ENCODE peak calls at places on chromosomes 11 and 22, in eight cellular contexts. P is CD8-positive, alpha-beta memory T cell; U is AG09319; K is left lung; Z is GM12865; E is cardiac septum; W is transverse colon; N is stimulated activated CD4-positive, alpha-beta T cell treated with anti-CD3 and anti-CD28 coated beads, Interleukin-2, amount 100 ng/mL, for 24 hours. T is an unnamed sample.

GRCh38 chr22:27810566-27810965 is 9.0 kb upstream of the MN1 start:
- DNase-seq in U (peak), K (no peak), N (no peak), E (no peak), W (peak), Z (no peak), P (no peak), T (peak)

GRCh38 chr11:81070948-81071347 is 1630.1 kb upstream of the TENM4 start:
- DNase-seq in E (no peak), K (no peak), P (no peak), N (no peak), W (no peak), U (no peak), Z (peak), T (peak)

GRCh38 chr11:113907681-113908080 is 3.1 kb downstream of the HTR3B start:
- DNase-seq in P (no peak), W (no peak), N (no peak), Z (no peak), E (no peak), U (no peak), K (no peak), T (no peak)

GRCh38 chr22:37932821-37933578 is 20.4 kb downstream of the C22orf23 start:
- DNase-seq in E (no peak), Z (no peak), N (no peak), K (peak), U (no peak), P (no peak), W (no peak), T (no peak)

GRCh38 chr22:50694766-50695420 is 22.3 kb downstream of the SHANK3 start:
- DNase-seq in U (no peak), W (no peak), K (peak), P (no peak), N (no peak), E (peak), Z (no peak), T (no peak)

GRCh38 chr11:73538381-73538872 is 59.5 kb downstream of the FAM168A start:
- DNase-seq in U (no peak), Z (peak), P (no peak), N (no peak), K (no peak), E (no peak), W (no peak), T (no peak)

GRCh38 chr11:107043242-107043991 is 25.1 kb upstream of the GUCY1A2 start:
- DNase-seq in P (no peak), U (peak), E (no peak), K (no peak), N (no peak), Z (peak), W (no peak), T (peak)

GRCh38 chr11:34274712-34275398 is 83.0 kb downstream of the ABTB2 start:
- DNase-seq in U (peak), P (no peak), E (peak), N (no peak), Z (no peak), W (peak), K (peak), T (peak)

GRCh38 chr11:35348898-35349687 is 70.3 kb downstream of the SLC1A2 start:
- DNase-seq in Z (no peak), P (no peak), W (no peak), U (no peak), N (no peak), E (no peak), K (no peak), T (no peak)

GRCh38 chr11:128948583-128948982 is 5.9 kb upstream of the TP53AIP1 start:
- DNase-seq in P (no peak), E (no peak), N (no peak), W (no peak), K (no peak), Z (no peak), U (no peak), T (no peak)

GRCh38 chr22:48709976-48710375 is 1117.7 kb downstream of the BRD1 start:
- DNase-seq in N (no peak), K (peak), W (no peak), E (peak), U (no peak), P (no peak), Z (no peak), T (no peak)

GRCh38 chr11:15119826-15120225 is 5.1 kb downstream of the INSC start:
- DNase-seq in E (no peak), N (no peak), Z (no peak), P (no peak), W (no peak), U (no peak), K (no peak), T (no peak)

GRCh38 chr11:793556-793955 is 3.7 kb upstream of the CEND1 start:
- DNase-seq in E (no peak), Z (no peak), N (no peak), P (no peak), U (no peak), K (no peak), W (no peak), T (no peak)

GRCh38 chr22:37472418-37473006 is 13.7 kb downstream of the MFNG start:
- DNase-seq in K (peak), W (peak), P (peak), U (no peak), N (peak), Z (peak), E (no peak), T (peak)

GRCh38 chr11:61694971-61695706 is 14.9 kb downstream of the DAGLA start:
- DNase-seq in K (peak), P (no peak), U (no peak), W (peak), N (no peak), Z (no peak), E (no peak), T (no peak)

GRCh38 chr11:73506038-73506437 is 91.9 kb downstream of the FAM168A start:
- DNase-seq in K (no peak), Z (no peak), N (no peak), W (no peak), P (no peak), U (no peak), E (no peak), T (no peak)

T was measured in choroid plexus epithelial cell.